ENCODE peak calls at places on chromosomes 11 and 22, in four cellular contexts. P is GM23248; I is IMR-90; D is CD8-positive, alpha-beta T cell. T is an unnamed sample.

GRCh38 chr11:33685061-33685460 is 15.6 kb downstream of the C11orf91 start:
- DNase-seq in P (peak; percentile 73), D (no peak), I (peak; percentile 43), T (no peak)

GRCh38 chr11:62680825-62681240 is 2.0 kb upstream of the UBXN1 start:
- DNase-seq in D (peak; percentile 52), P (peak; percentile 90), I (peak; percentile 87), T (no peak)

GRCh38 chr11:98874050-98874449 is 146.7 kb upstream of the CNTN5 start:
- DNase-seq in I (no peak), P (no peak), D (no peak), T (no peak)

GRCh38 chr22:17772249-17772962 is 1.9 kb downstream of the BID start:
- DNase-seq in I (peak; percentile 42), D (no peak), P (peak; percentile 23), T (no peak)

GRCh38 chr11:101476186-101476585 is 107.6 kb downstream of the TRPC6 start:
- DNase-seq in D (no peak), P (no peak), I (no peak), T (no peak)

GRCh38 chr11:117089685-117090084 is 8.5 kb downstream of the SIK3 start:
- DNase-seq in I (no peak), D (no peak), P (no peak), T (no peak)

GRCh38 chr22:37503850-37504249 is 15.4 kb downstream of the CARD10 start:
- DNase-seq in I (no peak), P (no peak), D (no peak), T (no peak)

GRCh38 chr11:130215531-130216220 is 56.1 kb downstream of the ST14 start:
- DNase-seq in I (no peak), P (no peak), D (peak; percentile 27), T (no peak)

GRCh38 chr11:68200639-68201038 is 12.5 kb downstream of the KMT5B start:
- DNase-seq in P (peak; percentile 93), I (peak; percentile 81), D (no peak), T (no peak)

GRCh38 chr22:22702874-22703570 is 58.6 kb downstream of the GGTLC2 start:
- DNase-seq in I (no peak), P (no peak), D (peak; percentile 27), T (no peak)

GRCh38 chr22:37018815-37019308 is 385 bp downstream of the TST start:
- DNase-seq in D (no peak), P (peak; percentile 57), I (peak; percentile 55), T (no peak)

GRCh38 chr11:63906585-63906984 is 10.4 kb downstream of the RCOR2 start:
- DNase-seq in I (peak; percentile 13), D (peak; percentile 73), P (peak; percentile 46), T (no peak)

GRCh38 chr11:64908766-64909165 is 8.2 kb downstream of the ATG2A start:
- DNase-seq in D (no peak), I (no peak), P (no peak), T (no peak)

GRCh38 chr11:130553306-130553705 is 104.9 kb downstream of the ADAMTS15 start:
- DNase-seq in P (peak; percentile 71), D (no peak), I (peak; percentile 39), T (no peak)

GRCh38 chr11:8259316-8259995 is 4.2 kb downstream of the LMO1 start:
- DNase-seq in D (no peak), P (no peak), I (no peak), T (no peak)

GRCh38 chr11:3086671-3087150 is 29.5 kb upstream of the CARS1 start:
- DNase-seq in D (no peak), P (no peak), I (no peak), T (no peak)

GRCh38 chr11:65126624-65127274 is 4.6 kb downstream of the MRPL49 start:
- DNase-seq in P (no peak), D (no peak), I (no peak), T (no peak)

GRCh38 chr22:17106161-17106784 is 14.9 kb downstream of the TMEM121B start:
- DNase-seq in D (no peak), I (no peak), P (no peak), T (no peak)

GRCh38 chr11:72249961-72250360 is 6.0 kb upstream of the PHOX2A start:
- DNase-seq in P (no peak), D (no peak), I (no peak), T (no peak)

GRCh38 chr22:24953294-24954113 is 988 bp downstream of the KIAA1671 start:
- DNase-seq in I (no peak), D (no peak), P (no peak), T (no peak)

GRCh38 chr11:101003468-101003867 is 126.1 kb downstream of the PGR start:
- DNase-seq in D (no peak), I (no peak), P (no peak), T (no peak)

GRCh38 chr11:86958259-86958658 is 3.1 kb upstream of the FZD4 start:
- DNase-seq in I (no peak), P (no peak), D (no peak), T (no peak)

GRCh38 chr11:68150029-68150428 is 28.8 kb upstream of the CHKA start:
- DNase-seq in I (peak; percentile 57), P (no peak), D (no peak), T (no peak)

GRCh38 chr11:75667268-75667830 is 1.5 kb downstream of the MAP6 start:
- DNase-seq in D (no peak), I (no peak), P (peak; percentile 48), T (no peak)

GRCh38 chr11:19903620-19904069 is 191.0 kb downstream of the NAV2 start:
- DNase-seq in I (peak; percentile 83), P (peak; percentile 84), D (peak; percentile 53), T (no peak)

GRCh38 chr11:64597671-64598101 is 6.7 kb downstream of the SLC22A12 start:
- DNase-seq in D (no peak), I (no peak), P (no peak), T (no peak)

GRCh38 chr11:61091373-61092279 is 10.7 kb upstream of the CD5 start:
- DNase-seq in P (peak; percentile 47), I (peak; percentile 12), D (no peak), T (no peak)

GRCh38 chr11:73389902-73390301 is 13.7 kb downstream of the RELT start:
- DNase-seq in D (no peak), I (no peak), P (no peak), T (no peak)

GRCh38 chr11:1881442-1882264 is 10.0 kb downstream of the PRR33 start:
- DNase-seq in D (peak; percentile 50), I (no peak), P (no peak), T (no peak)

GRCh38 chr11:108835624-108836023 is 170.8 kb downstream of the DDX10 start:
- DNase-seq in D (no peak), I (no peak), P (no peak), T (no peak)

GRCh38 chr22:29004647-29005371 is 56.8 kb downstream of the C22orf31 start:
- DNase-seq in P (no peak), I (peak; percentile 15), D (no peak), T (no peak)

GRCh38 chr22:49332691-49333090 is 495.0 kb downstream of the BRD1 start:
- DNase-seq in P (no peak), I (no peak), D (no peak), T (no peak)

GRCh38 chr22:49334589-49334873 is 493.1 kb downstream of the BRD1 start:
- DNase-seq in D (peak; percentile 5), I (no peak), P (no peak), T (no peak)

GRCh38 chr22:49334976-49335375 is 492.7 kb downstream of the BRD1 start:
- DNase-seq in I (no peak), P (no peak), D (peak; percentile 9), T (no peak)

GRCh38 chr22:49331878-49332277 is 495.8 kb downstream of the BRD1 start:
- DNase-seq in I (no peak), P (no peak), D (peak; percentile 42), T (no peak)

DNA sequence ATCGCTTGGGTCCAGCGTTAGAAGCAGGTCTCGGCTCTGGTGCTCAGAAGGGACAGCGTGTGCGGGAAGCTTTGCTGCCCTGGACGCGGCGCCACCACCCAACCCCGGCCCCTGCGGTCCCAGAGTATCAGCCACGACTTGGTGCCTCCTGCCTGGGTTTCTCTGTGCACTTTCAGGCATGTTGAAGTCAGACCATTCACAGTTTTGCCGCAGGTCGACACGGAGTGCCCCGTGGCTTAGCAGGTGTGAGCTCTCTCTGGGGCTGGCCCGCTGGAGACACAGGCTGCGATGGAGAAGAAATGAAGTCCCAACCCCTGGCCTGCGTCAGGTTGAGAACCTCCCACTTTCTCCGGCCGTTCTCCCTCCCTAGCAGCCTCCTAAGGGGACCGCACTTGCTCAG is 494.5 kb downstream of the BRD1 start:
- DNase-seq in I (no peak), D (peak; percentile 21), P (no peak), T (no peak)
- H3K27me3 ChIP-seq in I (no peaks in the 10 kb centered on the region), D (peaks cover 4% of the 10 kb centered on the region), P (no peaks in the 10 kb centered on the region), T (no peaks in the 10 kb centered on the region)

DNA sequence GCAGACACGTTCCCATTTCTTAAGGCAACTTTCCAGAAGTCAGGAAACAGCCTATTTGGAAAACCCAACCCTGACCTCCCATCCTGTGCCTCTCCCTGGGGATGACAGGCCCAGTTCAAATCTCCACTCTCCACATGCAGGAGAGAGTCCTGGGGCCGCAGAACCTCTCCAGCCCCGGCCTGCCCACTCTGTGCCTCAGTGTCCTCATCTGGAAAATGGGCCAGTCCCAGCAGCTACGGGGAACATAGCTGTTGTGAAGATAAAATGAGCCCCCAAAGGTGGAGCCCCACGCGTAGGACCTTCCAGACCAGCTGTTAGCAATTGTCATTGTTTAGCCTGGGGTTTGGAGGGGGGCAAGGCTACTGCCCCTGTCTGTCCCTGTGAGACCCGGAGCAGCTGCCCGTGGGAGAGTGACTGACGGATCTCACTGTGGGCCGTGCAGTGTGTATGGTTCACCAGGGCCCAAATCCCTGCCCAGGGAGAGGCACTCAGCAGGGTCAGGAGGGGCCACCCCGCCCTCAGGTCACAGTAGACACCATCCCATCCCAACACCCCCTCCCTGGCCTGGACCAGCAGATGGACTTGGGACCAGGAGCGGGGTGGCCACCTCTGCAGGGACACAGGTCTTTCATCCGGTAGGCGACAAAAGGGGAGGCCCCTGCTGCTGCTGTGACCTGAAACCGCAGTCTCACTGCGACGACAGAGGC is 145.9 kb downstream of the CTTN start:
- DNase-seq in P (no peak), I (no peak), D (no peak), T (no peak)
- H3K4me3 ChIP-seq in P (no peak overlapping the region), I (no peak overlapping the region), D (no peak overlapping the region), T (no peak overlapping the region)

DNA sequence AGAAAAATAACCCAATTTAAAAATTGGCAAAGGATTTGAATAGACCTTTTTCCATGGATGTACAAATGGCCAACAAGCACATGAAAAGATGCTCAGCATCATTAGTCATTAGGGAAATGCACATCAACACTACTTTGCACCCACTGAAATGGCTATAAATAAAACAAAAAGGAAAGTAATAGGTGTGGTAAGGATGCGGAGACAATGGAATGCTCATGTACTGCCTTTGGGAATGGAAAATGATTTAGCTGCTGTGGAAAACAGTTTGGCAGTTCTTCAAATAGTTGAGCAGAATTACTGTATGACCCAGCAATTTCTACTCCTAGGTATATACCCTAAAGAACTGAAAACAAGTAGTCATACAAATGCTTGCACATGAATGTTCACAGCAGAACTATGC is 37.4 kb downstream of the LARGE2 start:
- DNase-seq in D (no peak), I (no peak), P (peak; percentile 78), T (no peak)
- H3K27ac ChIP-seq in D (no peak overlapping the region), I (no peak overlapping the region), P (peak overlapping the region; percentile 64), T (no peak overlapping the region)

DNA sequence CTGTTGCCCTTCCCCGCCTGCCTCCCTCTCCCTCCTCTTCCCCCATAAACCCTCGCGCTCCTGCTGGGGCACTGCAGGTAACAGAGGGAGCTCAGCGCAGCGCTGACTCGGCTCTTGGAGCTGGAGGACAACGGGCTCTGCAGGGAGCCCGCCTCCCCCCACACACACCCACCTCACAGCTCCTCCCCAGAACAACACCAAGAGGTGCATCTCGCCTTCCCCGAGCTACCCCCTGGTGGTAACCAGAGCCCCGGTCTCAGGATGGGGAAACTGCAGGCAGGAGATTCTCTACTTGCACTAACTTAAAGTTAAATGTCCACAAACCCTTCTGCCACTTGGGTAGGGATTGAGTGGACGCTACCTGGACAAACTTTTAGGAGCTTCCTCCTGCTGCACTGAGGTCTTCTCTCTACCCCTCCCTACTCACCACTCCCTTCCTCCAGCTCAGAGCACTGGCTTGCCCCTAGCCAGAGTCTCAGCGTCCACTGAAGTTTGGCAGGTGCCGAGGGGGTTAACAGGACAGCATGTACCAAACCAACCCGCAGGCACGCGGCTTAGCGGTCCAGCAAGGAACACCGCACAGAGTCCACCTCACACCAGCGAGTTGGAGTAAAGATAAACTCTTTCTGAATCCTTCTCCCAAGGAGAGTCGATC is 4.0 kb upstream of the SCN4B start:
- DNase-seq in D (no peak), I (no peak), P (no peak), T (no peak)
- H3K27me3 ChIP-seq in D (peaks cover 39% of the 10 kb centered on the region), I (peaks cover 86% of the 10 kb centered on the region), P (peaks cover 67% of the 10 kb centered on the region), T (peaks cover 38% of the 10 kb centered on the region)